ENCODE peak calls at places on chromosomes 7 and 10, in five cellular contexts. I is H9, C is fibroblast of lung, Q is H1, N is MM.1S. Z is an unnamed sample. For H3K4me1, the result is how much of the 10 kb centered on the place peaks cover.

GRCh38 chr7:156989766-156990535 is 20.5 kb downstream of the MNX1 start:
- DNase-seq in Q (peak), C (no peak), N (no peak), I (no peak), Z (peak)

GRCh38 chr10:77513783-77514331 is 123.8 kb downstream of the KCNMA1 start:
- DNase-seq in I (peak), Q (no peak), C (peak), N (no peak), Z (peak)

GRCh38 chr7:6654113-6654841 is 17.2 kb downstream of the ZNF316 start:
- DNase-seq in Q (no peak), N (no peak), C (no peak), I (no peak), Z (peak)

GRCh38 chr7:70730451-70731110 is 401.4 kb upstream of the GALNT17 start:
- DNase-seq in I (no peak), C (no peak), Q (no peak), N (no peak), Z (no peak)

GRCh38 chr10:7474388-7474787 is 63.6 kb upstream of the SFMBT2 start:
- DNase-seq in N (no peak), I (no peak), Q (no peak), C (no peak), Z (no peak)

GRCh38 chr7:45089314-45089891 is 634 bp upstream of the NACAD start:
- DNase-seq in Q (peak), C (peak), I (peak), N (no peak), Z (peak)

GRCh38 chr10:23171232-23171876 is 20.8 kb upstream of the PTF1A start:
- DNase-seq in C (peak), Q (peak), N (no peak), I (peak), Z (peak)

GRCh38 chr10:16816142-16816541 is 1.1 kb downstream of the RSU1 start:
- DNase-seq in I (no peak), Q (no peak), C (no peak), N (no peak), Z (no peak)

GRCh38 chr10:14574291-14574690 is 200.4 kb downstream of the FAM107B start:
- DNase-seq in I (peak), N (no peak), Q (no peak), C (no peak), Z (no peak)

GRCh38 chr7:44615149-44615611 is 8.8 kb downstream of the OGDH start:
- DNase-seq in Q (no peak), C (peak), I (no peak), N (no peak), Z (peak)

GRCh38 chr10:104043185-104043830 is 42.4 kb downstream of the COL17A1 start:
- DNase-seq in N (no peak), C (peak), I (peak), Q (no peak), Z (no peak)

GRCh38 chr10:72796042-72796441 is 97.5 kb upstream of the OIT3 start:
- DNase-seq in I (no peak), C (peak), N (no peak), Q (no peak), Z (no peak)

GRCh38 chr7:76364198-76364584 is 5.4 kb upstream of the YWHAG start:
- DNase-seq in I (peak), N (no peak), C (peak), Q (no peak), Z (no peak)

GRCh38 chr10:12241810-12242529 is 46.0 kb downstream of the CDC123 start:
- DNase-seq in N (no peak), I (no peak), C (peak), Q (no peak), Z (peak)

GRCh38 chr10:50501478-50501877 is 122.3 kb downstream of the SGMS1 start:
- DNase-seq in I (no peak), Q (no peak), C (peak), N (no peak), Z (peak)

GRCh38 chr10:47364366-47364765 is 16.2 kb downstream of the RBP3 start:
- DNase-seq in C (no peak), Q (no peak), I (no peak), N (peak), Z (peak)

GRCh38 chr10:77455538-77455937 is 182.1 kb downstream of the KCNMA1 start:
- DNase-seq in C (peak), Q (no peak), I (no peak), N (no peak), Z (no peak)

GRCh38 chr7:48518092-48518491 is 346.8 kb downstream of the ABCA13 start:
- DNase-seq in Q (no peak), I (no peak), C (no peak), N (no peak), Z (no peak)

GRCh38 chr7:150307904-150308303 is 15.3 kb upstream of the LRRC61 start:
- DNase-seq in N (no peak), I (peak), C (peak), Q (no peak), Z (no peak)
- H2AFZ ChIP-seq in N (no peak), I (no peak), C (no peak), Q (no peak), Z (no peak)

GRCh38 chr10:95475827-95476481 is 85.2 kb downstream of the SORBS1 start:
- DNase-seq in Q (no peak), N (no peak), I (no peak), C (no peak), Z (no peak)

GRCh38 chr10:95478185-95478584 is 83.0 kb downstream of the SORBS1 start:
- DNase-seq in C (no peak), N (no peak), Q (no peak), I (no peak), Z (no peak)

GRCh38 chr10:95475003-95475383 is 86.2 kb downstream of the SORBS1 start:
- DNase-seq in N (no peak), Q (no peak), C (no peak), I (no peak), Z (no peak)

GRCh38 chr10:95477175-95477520 is 84.0 kb downstream of the SORBS1 start:
- DNase-seq in C (no peak), N (no peak), Q (no peak), I (no peak), Z (no peak)

GRCh38 chr10:95476482-95477174 is 84.5 kb downstream of the SORBS1 start:
- DNase-seq in Q (no peak), C (no peak), N (no peak), I (no peak), Z (no peak)
- H3K4me1 ChIP-seq in Q (under half), C (under half), N (under half), I (under half), Z (under half)

GRCh38 chr7:12570529-12571461 is at the start of gene SCIN:
- DNase-seq in Q (peak), C (peak), N (peak), I (peak), Z (peak)
- H3K27ac ChIP-seq in Q (no peak), C (no peak), N (peak), I (no peak), Z (no peak)

DNA sequence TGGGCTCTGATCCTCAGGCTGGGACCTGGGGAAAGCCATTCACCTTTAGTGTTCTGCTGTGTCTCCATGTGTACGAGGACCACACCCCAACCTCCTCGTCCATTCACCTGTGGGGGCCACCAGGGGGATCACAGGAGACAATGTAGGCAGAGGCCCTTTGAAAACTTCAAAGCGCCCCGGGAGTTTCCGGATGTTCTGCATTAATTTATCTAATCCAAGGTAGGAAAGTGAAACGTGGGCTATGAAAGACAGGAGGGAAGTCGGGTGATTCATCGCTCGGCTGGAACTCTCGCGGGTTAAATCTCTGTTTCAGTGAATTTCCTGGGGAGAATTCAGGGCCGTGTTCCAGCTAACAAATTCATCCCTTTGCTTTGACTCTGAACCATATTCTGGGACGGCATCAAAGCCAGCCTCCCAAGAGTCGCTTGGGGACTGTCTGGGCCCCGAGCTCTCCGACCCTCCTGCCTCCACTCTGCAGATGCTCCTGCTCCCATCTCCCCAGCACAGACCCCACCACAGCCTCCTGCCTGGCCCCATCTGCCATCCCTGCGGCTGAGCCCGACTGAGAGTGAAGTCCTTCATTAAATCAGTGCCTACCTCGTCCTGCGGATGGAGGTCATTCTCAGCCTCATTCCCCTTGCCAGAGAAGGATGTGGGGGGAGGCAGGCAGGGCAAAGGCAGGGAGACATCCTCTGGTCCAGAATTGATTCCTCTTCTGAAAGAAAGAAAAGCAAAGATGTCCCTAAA is 114.0 kb upstream of the CARD11 start:
- DNase-seq in N (no peak), I (no peak), C (peak), Q (no peak), Z (peak)
- H2AFZ ChIP-seq in N (no peak), I (peak), C (no peak), Q (no peak), Z (no peak)

GRCh38 chr10:73854310-73854709 is 20.0 kb downstream of the CAMK2G start:
- DNase-seq in I (no peak), C (no peak), N (no peak), Q (no peak), Z (peak)
- H3K4me1 ChIP-seq in I (under half), C (under half), N (under half), Q (under half), Z (under half)

GRCh38 chr7:25206765-25207164 is 21.5 kb downstream of the NPVF start:
- DNase-seq in N (no peak), I (no peak), C (no peak), Q (no peak), Z (no peak)
- H3K27ac ChIP-seq in N (no peak), I (no peak), C (no peak), Q (no peak), Z (no peak)

Z was measured in osteoblast.